ENCODE peak calls at places on chromosome 16, in six cellular contexts. A is effector memory CD4-positive, alpha-beta T cell; O is tibial nerve; B is stomach; K is mammary epithelial cell; R is astrocyte. N is an unnamed sample.

GRCh38 chr16:27813591-27813990 is 249.9 kb downstream of the GSG1L start:
- DNase-seq in A (no peak), O (no peak), B (no peak), K (no peak), R (no peak), N (peak; percentile 48)

GRCh38 chr16:71564377-71564967 is 12.4 kb downstream of the TAT start:
- DNase-seq in A (no peak), O (peak; percentile 79), B (no peak), K (no peak), R (no peak), N (peak; percentile 89)

GRCh38 chr16:83744521-83744981 is 63.2 kb upstream of the HSBP1 start:
- DNase-seq in A (no peak), O (no peak), B (no peak), K (peak; percentile 14), R (no peak), N (peak; percentile 73)

GRCh38 chr16:69563605-69564580 is 1.9 kb upstream of the NFAT5 start:
- DNase-seq in A (no peak), O (no peak), B (no peak), K (peak; percentile 85), R (peak; percentile 14), N (no peak)

GRCh38 chr16:27839419-27839818 is 224.1 kb downstream of the GSG1L start:
- DNase-seq in A (no peak), O (no peak), B (no peak), K (peak; percentile 41), R (peak; percentile 53), N (no peak)

GRCh38 chr16:64983226-64983625 is 138.6 kb downstream of the CDH11 start:
- DNase-seq in A (no peak), O (no peak), B (no peak), K (no peak), R (no peak), N (no peak)

GRCh38 chr16:19559242-19559910 is 3.9 kb downstream of the VPS35L start:
- DNase-seq in A (peak; percentile 14), O (no peak), B (no peak), K (peak; percentile 20), R (peak; percentile 39), N (no peak)

GRCh38 chr16:19210968-19211367 is 42.9 kb downstream of the SYT17 start:
- DNase-seq in A (no peak), O (no peak), B (no peak), K (no peak), R (no peak), N (no peak)

GRCh38 chr16:84672276-84673202 is 24.2 kb downstream of the KLHL36 start:
- DNase-seq in A (peak; percentile 72), O (peak; percentile 63), B (peak; percentile 87), K (peak; percentile 39), R (peak; percentile 41), N (peak; percentile 85)

GRCh38 chr16:51834131-51834530 is 683.1 kb upstream of the SALL1 start:
- DNase-seq in A (no peak), O (no peak), B (no peak), K (no peak), R (peak; percentile 8), N (no peak)

GRCh38 chr16:78993342-78993741 is 607.2 kb downstream of the MAF start:
- DNase-seq in A (no peak), O (no peak), B (no peak), K (no peak), R (no peak), N (no peak)

GRCh38 chr16:72895951-72896350 is 152.0 kb downstream of the ZFHX3 start:
- DNase-seq in A (no peak), O (no peak), B (no peak), K (no peak), R (no peak), N (no peak)

GRCh38 chr16:84181144-84181915 is 5.5 kb downstream of the TAF1C start:
- DNase-seq in A (no peak), O (no peak), B (no peak), K (no peak), R (no peak), N (no peak)

GRCh38 chr16:29674188-29674587 is 4.8 kb upstream of the QPRT start:
- DNase-seq in A (no peak), O (no peak), B (no peak), K (no peak), R (peak; percentile 46), N (no peak)

GRCh38 chr16:75004460-75004859 is 5.6 kb downstream of the ZNRF1 start:
- DNase-seq in A (no peak), O (no peak), B (no peak), K (no peak), R (no peak), N (no peak)

GRCh38 chr16:8972843-8973586 is 9.3 kb upstream of the USP7 start:
- DNase-seq in A (no peak), O (no peak), B (no peak), K (no peak), R (no peak), N (no peak)

GRCh38 chr16:22216191-22216831 is 10.2 kb downstream of the EEF2K start:
- DNase-seq in A (no peak), O (no peak), B (no peak), K (no peak), R (peak; percentile 43), N (no peak)
- H3K27ac ChIP-seq in A (no peak overlapping the region), O (no peak overlapping the region), B (no peak overlapping the region), K (no peak overlapping the region), R (no peak overlapping the region), N (no peak overlapping the region)

GRCh38 chr16:57893217-57893558 is 77.7 kb downstream of the CNGB1 start:
- DNase-seq in A (no peak), O (no peak), B (no peak), K (no peak), R (no peak), N (no peak)
- H3K4me1 ChIP-seq in A (no peaks in the 10 kb centered on the region), O (peaks cover 11% of the 10 kb centered on the region), B (peaks cover 62% of the 10 kb centered on the region), K (peaks cover 18% of the 10 kb centered on the region), R (peaks cover 34% of the 10 kb centered on the region), N (peaks cover 8% of the 10 kb centered on the region)

GRCh38 chr16:81003610-81004460 is 2.9 kb downstream of the CMC2 start:
- DNase-seq in A (no peak), O (no peak), B (no peak), K (peak; percentile 3), R (peak; percentile 26), N (no peak)

GRCh38 chr16:81006472-81007311 is at the start of the genes CENPN and CMC2:
- DNase-seq in A (peak; percentile 96), O (peak; percentile 99), B (peak; percentile 99), K (peak; percentile 98), R (peak; percentile 98), N (peak; percentile 100)

GRCh38 chr16:81003064-81003463 is 3.6 kb downstream of the CMC2 start:
- DNase-seq in A (no peak), O (no peak), B (no peak), K (no peak), R (no peak), N (no peak)

GRCh38 chr16:81005644-81006471 is 827 bp downstream of the CMC2 start:
- DNase-seq in A (no peak), O (no peak), B (no peak), K (peak; percentile 15), R (no peak), N (peak; percentile 91)

DNA sequence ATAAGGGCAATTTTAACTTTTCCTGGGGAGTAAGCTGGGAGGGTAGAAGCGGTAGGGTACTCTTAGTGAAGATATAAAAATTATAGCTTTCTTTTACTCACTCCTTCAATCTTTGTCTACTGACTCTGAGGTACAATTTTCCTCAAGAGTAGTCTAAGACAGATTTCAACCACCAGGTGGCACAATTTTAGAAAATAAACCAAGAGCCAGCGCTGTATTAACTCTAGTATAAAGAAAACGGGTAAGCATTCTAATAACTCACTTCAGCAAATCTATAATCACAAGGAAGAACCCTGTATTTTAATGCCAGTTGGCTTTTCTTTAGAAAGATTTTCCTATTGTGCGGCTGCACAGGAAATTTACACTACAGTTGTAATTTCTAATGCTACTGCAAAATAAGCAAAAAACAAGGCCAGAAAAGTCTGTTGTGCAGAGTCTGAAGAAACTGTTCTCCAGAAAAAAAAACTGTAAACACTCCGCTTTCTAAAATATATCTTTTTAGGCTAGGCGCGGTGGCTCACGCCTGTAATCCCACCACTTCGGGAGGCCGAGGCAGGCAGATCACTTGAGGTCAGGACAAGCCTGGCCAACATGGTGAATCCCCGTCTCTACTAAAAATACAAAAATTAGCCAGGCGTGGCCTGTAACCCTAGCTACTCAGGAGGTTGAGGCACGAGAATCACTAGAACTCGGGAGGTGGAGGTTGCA is 1.9 kb downstream of the CMC2 start:
- DNase-seq in A (no peak), O (no peak), B (no peak), K (peak; percentile 53), R (no peak), N (no peak)
- H3K27ac ChIP-seq in A (peak overlapping the region; percentile 64), O (peak overlapping the region; percentile 27), B (peak overlapping the region; percentile 99), K (no peak overlapping the region), R (no peak overlapping the region), N (no peak overlapping the region)

DNA sequence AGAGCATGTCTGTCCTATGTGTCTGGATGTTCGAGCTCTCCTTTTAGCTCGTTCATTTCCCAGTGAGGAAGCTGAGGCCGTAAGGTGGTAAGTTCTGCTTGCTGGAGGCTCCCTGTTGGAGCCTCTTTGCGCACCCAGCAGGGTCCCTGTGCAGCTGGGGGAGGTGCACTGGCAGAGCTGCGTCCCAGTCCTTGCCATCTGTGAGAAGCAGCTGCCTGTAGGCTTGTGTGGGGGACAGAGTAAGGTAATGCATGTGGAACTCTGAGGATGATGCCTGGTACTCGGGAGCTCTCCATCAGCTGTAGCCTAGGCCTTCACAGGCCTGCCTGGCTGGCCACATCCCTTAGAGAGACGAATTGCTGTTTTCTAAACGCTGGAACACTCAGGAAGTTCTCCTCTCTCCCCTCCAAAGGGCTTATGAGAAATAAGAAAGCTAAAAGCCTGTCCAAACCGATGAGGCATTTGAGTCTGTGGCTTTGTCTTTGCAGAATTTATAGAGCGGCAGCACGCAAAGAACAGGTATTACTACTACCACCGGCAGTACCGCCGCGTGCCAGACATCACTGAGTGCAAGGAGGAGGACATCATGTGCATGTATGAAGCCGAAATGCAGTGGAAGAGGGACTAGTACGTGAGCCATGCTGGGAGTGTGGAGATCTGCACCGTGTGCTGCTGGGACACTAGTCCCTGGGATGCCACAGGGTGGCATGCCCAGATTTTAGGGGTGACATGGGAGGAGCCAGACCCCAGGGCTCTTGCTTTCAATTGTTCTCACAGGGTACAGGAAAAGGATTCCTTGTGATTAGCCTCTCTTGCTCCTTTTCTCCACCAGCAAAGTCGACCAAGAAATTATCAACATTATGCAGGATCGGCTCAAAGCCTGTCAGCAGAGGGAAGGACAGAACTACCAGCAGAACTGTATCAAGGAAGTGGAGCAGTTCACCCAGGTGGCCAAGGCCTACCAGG is 1.6 kb downstream of the NDUFB10 start:
- DNase-seq in A (no peak), O (no peak), B (no peak), K (peak; percentile 64), R (peak; percentile 31), N (no peak)
- H3K4me1 ChIP-seq in A (peaks cover 49% of the 10 kb centered on the region), O (peaks cover 50% of the 10 kb centered on the region), B (peaks cover 63% of the 10 kb centered on the region), K (peaks cover 19% of the 10 kb centered on the region), R (peaks cover 36% of the 10 kb centered on the region), N (peaks cover 50% of the 10 kb centered on the region)

DNA sequence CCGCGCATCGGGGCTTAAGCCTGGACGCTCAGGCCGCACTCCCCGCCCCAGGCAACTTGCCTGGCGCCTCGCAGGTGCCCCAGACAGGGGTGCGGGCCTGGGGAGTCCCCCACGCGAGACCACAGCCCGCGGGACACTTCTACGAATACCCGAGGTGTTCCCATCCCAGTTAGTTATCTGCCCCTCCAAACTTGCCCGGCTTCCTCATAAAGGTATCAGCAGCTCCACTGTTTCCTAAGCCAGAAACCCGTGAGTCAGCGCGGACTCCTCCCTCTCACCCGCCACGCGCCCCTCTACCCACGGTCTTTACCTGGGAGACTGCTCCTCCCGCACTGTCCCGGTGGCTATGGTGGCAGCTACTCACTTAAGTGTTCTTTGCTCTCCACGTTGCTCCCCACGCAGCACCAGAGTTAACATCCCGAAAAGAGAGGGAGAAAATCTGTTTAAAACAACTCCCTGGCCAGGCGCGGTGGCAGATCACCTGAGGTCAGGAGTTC is 1.0 kb upstream of the CREBBP start:
- DNase-seq in A (no peak), O (no peak), B (no peak), K (peak; percentile 40), R (no peak), N (no peak)
- H3K27ac ChIP-seq in A (no peak overlapping the region), O (peak overlapping the region; percentile 89), B (peak overlapping the region; percentile 92), K (no peak overlapping the region), R (no peak overlapping the region), N (no peak overlapping the region)

N was measured in suprapubic skin.